ENCODE peak calls at places on chromosomes 1 and 21, in eight cellular contexts. E is IMR-90, U is ovary, S is endothelial cell of umbilical vein, L is esophagus squamous epithelium, D is transverse colon, K is adrenal gland, H is testis. I is an unnamed sample.

GRCh38 chr1:96973605-96974004 is 252.0 kb downstream of the PTBP2 start:
- DNase-seq in E (peak), U (no peak), S (no peak), L (no peak), D (no peak), K (no peak), H (no peak), I (no peak)

GRCh38 chr1:100713636-100714035 is 5.9 kb upstream of the VCAM1 start:
- DNase-seq in E (no peak), U (no peak), S (peak), L (no peak), D (no peak), K (no peak), H (no peak), I (no peak)

GRCh38 chr1:233988963-233989696 is 84.7 kb downstream of the SLC35F3 start:
- DNase-seq in E (no peak), U (no peak), S (no peak), L (no peak), D (no peak), K (no peak), H (no peak), I (no peak)

GRCh38 chr1:226603030-226603960 is 54.7 kb downstream of the STUM start:
- DNase-seq in E (peak), U (peak), S (peak), L (no peak), D (peak), K (peak), H (peak), I (peak)

GRCh38 chr1:47804127-47804526 is 193.1 kb downstream of the TRABD2B start:
- DNase-seq in E (no peak), U (no peak), S (no peak), L (no peak), D (no peak), K (no peak), H (no peak), I (no peak)

GRCh38 chr1:229552732-229553131 is 5.8 kb downstream of the ABCB10 start:
- DNase-seq in E (no peak), U (no peak), S (no peak), L (no peak), D (no peak), K (no peak), H (no peak), I (no peak)

GRCh38 chr1:220409751-220410370 is 118.1 kb upstream of the MARK1 start:
- DNase-seq in E (no peak), U (no peak), S (no peak), L (no peak), D (no peak), K (no peak), H (no peak), I (no peak)

GRCh38 chr21:45383111-45383614 is 21.8 kb upstream of the COL18A1 start:
- DNase-seq in E (no peak), U (peak), S (no peak), L (no peak), D (no peak), K (peak), H (no peak), I (no peak)

GRCh38 chr1:3012511-3013291 is 8.6 kb upstream of the ACTRT2 start:
- DNase-seq in E (no peak), U (peak), S (no peak), L (no peak), D (peak), K (peak), H (peak), I (peak)

GRCh38 chr1:159790237-159790917 is 9.6 kb downstream of the DUSP23 start:
- DNase-seq in E (peak), U (no peak), S (peak), L (no peak), D (no peak), K (no peak), H (no peak), I (no peak)

GRCh38 chr1:2300004-2300771 is 72.1 kb downstream of the SKI start:
- DNase-seq in E (no peak), U (no peak), S (no peak), L (no peak), D (peak), K (no peak), H (no peak), I (no peak)

GRCh38 chr1:154219511-154219910 is 1.2 kb upstream of the UBAP2L start:
- DNase-seq in E (peak), U (no peak), S (no peak), L (no peak), D (peak), K (peak), H (peak), I (no peak)

GRCh38 chr21:41453761-41454160 is 27.7 kb downstream of the MX1 start:
- DNase-seq in E (no peak), U (no peak), S (no peak), L (no peak), D (no peak), K (no peak), H (no peak), I (no peak)

GRCh38 chr1:37485902-37486679 is 11.7 kb downstream of the ZC3H12A start:
- DNase-seq in E (no peak), U (peak), S (no peak), L (no peak), D (no peak), K (no peak), H (no peak), I (no peak)

GRCh38 chr1:163614346-163614745 is 292.6 kb downstream of the NUF2 start:
- DNase-seq in E (no peak), U (no peak), S (no peak), L (no peak), D (no peak), K (no peak), H (no peak), I (no peak)

GRCh38 chr21:42317826-42318746 is 2.9 kb upstream of the TFF3 start:
- DNase-seq in E (no peak), U (no peak), S (no peak), L (no peak), D (no peak), K (no peak), H (no peak), I (peak)

GRCh38 chr1:182962554-182963115 is 9.7 kb upstream of the SHCBP1L start:
- DNase-seq in E (peak), U (peak), S (peak), L (peak), D (peak), K (peak), H (peak), I (peak)

GRCh38 chr1:34408011-34408410 is 231.3 kb downstream of the C1orf94 start:
- DNase-seq in E (no peak), U (no peak), S (no peak), L (no peak), D (no peak), K (no peak), H (peak), I (no peak)

GRCh38 chr1:228500901-228501871 is 14.0 kb downstream of the RNF187 start:
- DNase-seq in E (peak), U (peak), S (peak), L (no peak), D (peak), K (peak), H (peak), I (peak)

GRCh38 chr1:224616761-224617409 is 768 bp downstream of the CNIH3 start:
- DNase-seq in E (no peak), U (no peak), S (no peak), L (no peak), D (no peak), K (no peak), H (no peak), I (no peak)

GRCh38 chr1:212699104-212699838 is 369 bp downstream of the BATF3 start:
- DNase-seq in E (peak), U (peak), S (peak), L (no peak), D (peak), K (peak), H (peak), I (peak)

GRCh38 chr1:205543351-205544305 is 39.2 kb downstream of the CDK18 start:
- DNase-seq in E (peak), U (peak), S (peak), L (no peak), D (peak), K (peak), H (peak), I (peak)

GRCh38 chr1:116503535-116504307 is 67.1 kb downstream of the CD58 start:
- DNase-seq in E (no peak), U (no peak), S (no peak), L (no peak), D (no peak), K (no peak), H (no peak), I (no peak)

GRCh38 chr1:156444407-156445001 is 56.1 kb downstream of the MEF2D start:
- DNase-seq in E (no peak), U (no peak), S (peak), L (no peak), D (no peak), K (no peak), H (no peak), I (no peak)

GRCh38 chr21:32442566-32443318 is 30.2 kb downstream of the EVA1C start:
- DNase-seq in E (no peak), U (no peak), S (peak), L (no peak), D (no peak), K (no peak), H (no peak), I (no peak)

GRCh38 chr1:110210604-110211502 is 739 bp downstream of the KCNC4 start:
- DNase-seq in E (no peak), U (peak), S (peak), L (no peak), D (peak), K (peak), H (peak), I (peak)

GRCh38 chr1:61506231-61506630 is 218.7 kb downstream of the TM2D1 start:
- DNase-seq in E (no peak), U (no peak), S (no peak), L (no peak), D (no peak), K (no peak), H (no peak), I (no peak)

GRCh38 chr1:39076127-39076798 is 50.1 kb downstream of the NDUFS5 start:
- DNase-seq in E (peak), U (peak), S (no peak), L (no peak), D (peak), K (peak), H (peak), I (peak)

GRCh38 chr21:44910229-44911065 is 10.3 kb downstream of the ITGB2 start:
- DNase-seq in E (no peak), U (no peak), S (no peak), L (no peak), D (no peak), K (no peak), H (no peak), I (no peak)

GRCh38 chr1:27789511-27790154 is 16.6 kb downstream of the STX12 start:
- DNase-seq in E (peak), U (no peak), S (peak), L (no peak), D (no peak), K (peak), H (no peak), I (no peak)

GRCh38 chr1:167538657-167539056 is 14.9 kb downstream of the CREG1 start:
- DNase-seq in E (no peak), U (no peak), S (no peak), L (no peak), D (no peak), K (no peak), H (no peak), I (no peak)

GRCh38 chr1:13764933-13765332 is 64.9 kb downstream of the PRDM2 start:
- DNase-seq in E (no peak), U (no peak), S (no peak), L (no peak), D (no peak), K (no peak), H (peak), I (no peak)

GRCh38 chr1:115828101-115829022 is 12.6 kb downstream of the NHLH2 start:
- DNase-seq in E (peak), U (peak), S (peak), L (no peak), D (no peak), K (peak), H (peak), I (peak)

GRCh38 chr1:116943438-116943837 is 33.7 kb downstream of the PTGFRN start:
- DNase-seq in E (no peak), U (no peak), S (no peak), L (no peak), D (no peak), K (no peak), H (no peak), I (no peak)

GRCh38 chr1:8299963-8300362 is 18.0 kb upstream of the SLC45A1 start:
- DNase-seq in E (no peak), U (no peak), S (no peak), L (no peak), D (no peak), K (no peak), H (no peak), I (peak)

GRCh38 chr1:243851129-243851756 is 1.2 kb upstream of the AKT3 start:
- DNase-seq in E (peak), U (no peak), S (no peak), L (no peak), D (no peak), K (peak), H (peak), I (no peak)

GRCh38 chr21:45934570-45934969 is 47.0 kb upstream of the COL6A1 start:
- DNase-seq in E (no peak), U (no peak), S (no peak), L (no peak), D (no peak), K (no peak), H (no peak), I (no peak)

GRCh38 chr1:44947060-44947773 is 39.2 kb downstream of the EIF2B3 start:
- DNase-seq in E (peak), U (peak), S (peak), L (no peak), D (no peak), K (peak), H (peak), I (no peak)

GRCh38 chr21:45283611-45284455 is 3.9 kb downstream of the POFUT2 start:
- DNase-seq in E (no peak), U (peak), S (no peak), L (no peak), D (peak), K (peak), H (peak), I (peak)

DNA sequence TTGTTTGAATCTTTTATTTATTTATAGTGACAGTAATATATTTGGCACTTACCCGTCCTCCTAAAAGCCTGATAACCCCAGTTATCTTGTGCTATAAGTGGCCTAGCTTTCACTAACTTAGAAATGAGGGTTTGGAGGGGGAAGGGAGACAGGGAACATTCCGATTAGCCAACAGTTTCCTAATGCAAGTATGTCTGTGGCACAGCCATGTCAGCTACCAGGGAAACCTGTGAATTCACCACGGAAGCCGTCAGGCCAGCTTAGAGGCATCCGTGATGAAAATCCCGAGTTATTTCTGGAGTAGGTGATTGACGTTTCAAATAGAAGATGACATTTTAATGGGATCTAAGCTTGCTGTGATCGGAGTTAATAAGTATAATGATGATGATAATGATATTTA is 39.4 kb upstream of the BCL10 start:
- DNase-seq in E (peak), U (no peak), S (no peak), L (no peak), D (no peak), K (no peak), H (no peak), I (no peak)
- H3K27ac ChIP-seq in E (peak), U (no peak), S (peak), L (no peak), D (no peak), K (no peak), H (no peak), I (no peak)

DNA sequence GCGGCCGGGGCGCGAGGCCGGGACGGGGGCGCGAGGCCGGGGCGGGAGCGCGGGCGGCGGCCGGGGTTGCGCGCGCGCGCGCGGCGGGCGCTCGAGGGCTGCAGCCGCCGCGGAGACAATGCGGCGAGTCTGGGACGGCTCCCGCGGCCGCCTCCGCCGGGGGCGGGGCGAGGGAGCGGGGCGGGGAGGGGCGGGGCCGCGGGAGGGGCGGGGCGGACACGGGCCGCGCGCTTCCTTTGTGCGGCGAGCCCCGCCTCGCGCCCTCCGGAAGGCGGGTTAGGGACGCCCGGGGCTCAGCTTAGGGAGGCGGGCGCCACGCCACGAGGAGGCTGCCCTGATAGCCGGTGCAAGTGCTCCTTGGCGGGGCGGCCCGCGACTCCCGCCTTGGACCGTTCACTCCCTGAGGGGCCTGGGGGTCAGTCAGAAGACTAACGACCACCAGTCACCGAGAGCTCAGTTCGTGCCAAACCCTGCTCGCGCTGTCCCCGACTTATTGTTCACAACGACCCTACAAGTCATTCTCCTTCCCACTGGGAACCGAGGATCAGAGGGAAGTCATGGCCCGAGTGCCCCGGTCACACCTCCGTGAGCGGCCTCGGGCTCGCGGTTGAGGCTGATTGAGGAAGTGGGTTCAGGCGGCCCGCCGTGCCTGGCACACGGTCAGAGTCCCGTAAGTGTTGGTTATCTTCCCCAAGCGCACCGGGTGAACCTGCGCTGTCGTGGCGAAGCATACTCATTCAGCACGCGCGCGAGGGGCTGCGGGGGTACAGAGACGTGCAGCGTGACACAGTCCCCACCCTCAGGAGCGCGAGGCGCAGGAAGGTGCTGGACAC is 29.1 kb upstream of the A3GALT2 start:
- DNase-seq in E (peak), U (peak), S (peak), L (no peak), D (peak), K (peak), H (peak), I (peak)
- TF ChIP-seq POLR2A in E (peak), U (peak), S (peak), L (peak), D (peak), K (no peak), H (no peak), I (no peak)

GRCh38 chr1:41523071-41523470 is 38.6 kb upstream of the EDN2 start:
- DNase-seq in E (no peak), U (no peak), S (no peak), L (no peak), D (no peak), K (no peak), H (no peak), I (no peak)
- H3K4me3 ChIP-seq in E (no peak), U (no peak), S (no peak), L (no peak), D (no peak), K (no peak), H (no peak), I (no peak)

GRCh38 chr21:31251686-31252085 is 92.4 kb downstream of the TIAM1 start:
- DNase-seq in E (no peak), U (no peak), S (no peak), L (no peak), D (no peak), K (no peak), H (no peak), I (no peak)

GRCh38 chr21:31252091-31252490 is 92.0 kb downstream of the TIAM1 start:
- DNase-seq in E (no peak), U (no peak), S (no peak), L (no peak), D (no peak), K (no peak), H (no peak), I (no peak)

GRCh38 chr21:31253684-31254083 is 90.4 kb downstream of the TIAM1 start:
- DNase-seq in E (no peak), U (no peak), S (no peak), L (no peak), D (no peak), K (no peak), H (no peak), I (no peak)

GRCh38 chr21:31254131-31254530 is 89.9 kb downstream of the TIAM1 start:
- DNase-seq in E (no peak), U (no peak), S (no peak), L (no peak), D (no peak), K (no peak), H (no peak), I (no peak)

GRCh38 chr21:31252611-31253010 is 91.5 kb downstream of the TIAM1 start:
- DNase-seq in E (no peak), U (no peak), S (no peak), L (no peak), D (no peak), K (no peak), H (peak), I (no peak)
- H3K27ac ChIP-seq in E (no peak), U (no peak), S (no peak), L (no peak), D (no peak), K (no peak), H (no peak), I (no peak)

GRCh38 chr1:151902858-151903257 is 6.5 kb downstream of the THEM4 start:
- DNase-seq in E (no peak), U (no peak), S (no peak), L (no peak), D (no peak), K (no peak), H (no peak), I (no peak)

GRCh38 chr1:151908228-151908691 is 1.1 kb downstream of the THEM4 start:
- DNase-seq in E (peak), U (no peak), S (peak), L (no peak), D (no peak), K (no peak), H (peak), I (no peak)

GRCh38 chr1:151909167-151910149 is at the start of gene THEM4:
- DNase-seq in E (peak), U (peak), S (peak), L (peak), D (peak), K (peak), H (peak), I (peak)

GRCh38 chr1:151905070-151905442 is 4.3 kb downstream of the THEM4 start:
- DNase-seq in E (no peak), U (peak), S (peak), L (no peak), D (no peak), K (no peak), H (no peak), I (no peak)

DNA sequence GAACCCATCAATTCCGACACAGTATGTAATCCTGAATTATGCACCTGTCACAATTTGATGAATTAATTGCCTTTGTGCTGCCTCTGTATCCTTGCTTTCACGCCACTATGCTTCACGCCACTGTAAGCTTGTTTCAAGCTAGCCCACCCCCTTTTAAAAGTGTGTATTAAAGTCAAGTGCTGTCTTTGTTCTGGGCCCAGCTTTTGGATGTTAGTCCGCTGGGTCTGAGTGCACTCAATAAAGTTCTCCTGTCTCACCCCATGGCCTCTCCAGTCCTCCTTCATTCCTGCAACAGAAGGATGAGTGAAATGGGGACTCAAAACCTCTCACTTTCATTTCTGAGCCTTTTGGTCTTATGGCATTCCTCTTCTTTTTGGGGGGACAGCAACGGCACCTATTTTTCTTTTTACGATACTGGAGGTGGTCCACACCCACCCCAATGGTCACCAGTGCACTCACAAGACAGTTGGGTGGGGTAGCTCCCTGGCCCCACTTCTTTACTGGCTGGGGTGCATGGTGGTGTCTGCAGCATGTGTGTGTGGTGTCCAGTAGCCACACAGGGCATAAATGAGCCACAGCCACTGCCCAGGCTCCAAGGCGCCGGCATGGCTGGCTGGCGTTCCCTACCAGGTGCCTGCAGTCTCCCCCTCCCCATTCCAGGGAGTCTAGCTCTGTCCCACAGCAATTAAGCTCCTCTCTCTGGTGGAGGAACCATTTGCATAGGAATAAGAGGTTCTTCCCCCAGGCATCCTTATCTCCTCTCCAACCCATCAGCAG is 1.8 kb downstream of the THEM4 start:
- DNase-seq in E (no peak), U (no peak), S (no peak), L (no peak), D (no peak), K (no peak), H (no peak), I (no peak)
- TF ChIP-seq POLR2A in E (no peak), U (no peak), S (no peak), L (no peak), D (no peak), K (no peak), H (no peak), I (no peak)

GRCh38 chr21:29436650-29437049 is 137.9 kb downstream of the BACH1 start:
- DNase-seq in E (no peak), U (no peak), S (no peak), L (no peak), D (no peak), K (no peak), H (no peak), I (no peak)
- H3K4me3 ChIP-seq in E (no peak), U (no peak), S (no peak), L (no peak), D (no peak), K (no peak), H (no peak), I (no peak)